ENCODE peak calls at places on chromosomes 1 and 21, in ten cellular contexts. Q, Y, B, T, W, G, M, H, A and X are unnamed samples.
A peak's percentile ranks its signal among the peaks of the same experiment; 100 is the strongest.

GRCh38 chr1:30412241-30413110 is 310.9 kb downstream of the MATN1 start:
- DNase-seq in A (no peak), H (no peak), T (no peak), B (no peak), G (peak; percentile 22), Y (no peak), W (peak; percentile 14), M (peak; percentile 20), Q (peak; percentile 66), X (no peak)

GRCh38 chr1:59500970-59501742 is 204.3 kb downstream of the FGGY start:
- DNase-seq in T (no peak), W (no peak), Q (no peak), B (peak; percentile 16), A (no peak), Y (no peak), H (no peak), G (no peak), M (no peak), X (no peak)

GRCh38 chr1:172956871-172957270 is 93.9 kb downstream of the TNFSF18 start:
- DNase-seq in W (no peak), Q (no peak), A (no peak), T (no peak), Y (no peak), M (no peak), H (no peak), G (no peak), B (no peak), X (no peak)

GRCh38 chr21:32916088-32916487 is 109.6 kb upstream of the OLIG2 start:
- DNase-seq in M (no peak), T (no peak), B (no peak), A (no peak), W (no peak), H (no peak), Y (no peak), G (no peak), Q (no peak), X (no peak)

GRCh38 chr21:37552496-37553399 is 186.2 kb downstream of the DYRK1A start:
- DNase-seq in H (no peak), G (no peak), M (no peak), W (no peak), Y (no peak), T (no peak), Q (peak; percentile 61), B (no peak), A (no peak), X (no peak)

GRCh38 chr1:31412732-31413404 is at the start of gene SERINC2:
- DNase-seq in G (no peak), M (peak; percentile 66), H (no peak), Y (no peak), W (no peak), A (no peak), Q (no peak), B (no peak), T (no peak), X (peak; percentile 67)

GRCh38 chr1:13617108-13617507 is 33.5 kb downstream of the PDPN start:
- DNase-seq in B (peak; percentile 50), Q (no peak), A (no peak), G (no peak), T (peak; percentile 67), M (no peak), W (no peak), H (no peak), Y (peak; percentile 37), X (no peak)

GRCh38 chr1:66317156-66317543 is 216.8 kb upstream of the SGIP1 start:
- DNase-seq in Q (no peak), B (no peak), G (no peak), Y (no peak), A (no peak), W (no peak), T (no peak), H (no peak), M (no peak), X (no peak)

GRCh38 chr1:231856426-231856825 is 229.8 kb downstream of the DISC1 start:
- DNase-seq in H (no peak), B (no peak), Q (no peak), M (no peak), W (no peak), G (no peak), T (no peak), Y (no peak), A (no peak), X (no peak)

GRCh38 chr1:226825037-226825745 is 45.2 kb upstream of the PSEN2 start:
- DNase-seq in Q (peak; percentile 75), W (no peak), H (no peak), T (no peak), G (no peak), Y (no peak), M (no peak), B (no peak), A (no peak), X (no peak)

GRCh38 chr1:53370369-53370961 is 42.6 kb upstream of the LRP8 start:
- DNase-seq in W (no peak), M (peak; percentile 22), A (no peak), B (no peak), Q (peak; percentile 59), G (no peak), H (no peak), T (no peak), Y (no peak), X (no peak)

GRCh38 chr1:186530104-186530503 is 69.2 kb upstream of the PDC start:
- DNase-seq in T (peak; percentile 33), B (peak; percentile 21), Q (no peak), Y (peak; percentile 43), W (peak; percentile 51), H (no peak), A (no peak), G (peak; percentile 37), M (no peak), X (no peak)

GRCh38 chr1:39711359-39712340 is 20.4 kb upstream of the HPCAL4 start:
- DNase-seq in M (no peak), T (no peak), H (no peak), G (peak; percentile 41), W (peak; percentile 56), Y (peak; percentile 22), B (peak; percentile 88), A (no peak), Q (peak; percentile 49), X (peak; percentile 47)

GRCh38 chr1:35243681-35244080 is 24.8 kb upstream of the ZMYM4 start:
- DNase-seq in T (no peak), B (no peak), Q (no peak), A (no peak), M (no peak), W (no peak), Y (no peak), G (no peak), H (no peak), X (no peak)

GRCh38 chr1:98323906-98324358 is 337.6 kb upstream of the SNX7 start:
- DNase-seq in T (peak; percentile 97), H (peak; percentile 93), W (peak; percentile 96), Q (no peak), A (peak; percentile 84), M (peak; percentile 49), G (peak; percentile 99), B (peak; percentile 99), Y (peak; percentile 98), X (peak; percentile 25)

GRCh38 chr1:98325646-98326441 is 335.7 kb upstream of the SNX7 start:
- DNase-seq in Q (peak; percentile 95), A (peak; percentile 93), M (peak; percentile 68), G (peak; percentile 86), Y (peak; percentile 90), T (peak; percentile 92), B (peak; percentile 92), W (peak; percentile 93), H (peak; percentile 68), X (no peak)

GRCh38 chr1:98322966-98323365 is 338.6 kb upstream of the SNX7 start:
- DNase-seq in B (peak; percentile 27), M (no peak), H (no peak), G (peak; percentile 65), Y (peak; percentile 55), T (no peak), A (no peak), Q (no peak), W (no peak), X (no peak)

GRCh38 chr1:98321191-98321590 is 340.3 kb upstream of the SNX7 start:
- DNase-seq in B (no peak), M (no peak), G (no peak), H (no peak), A (no peak), T (no peak), W (no peak), Y (no peak), Q (no peak), X (no peak)

DNA sequence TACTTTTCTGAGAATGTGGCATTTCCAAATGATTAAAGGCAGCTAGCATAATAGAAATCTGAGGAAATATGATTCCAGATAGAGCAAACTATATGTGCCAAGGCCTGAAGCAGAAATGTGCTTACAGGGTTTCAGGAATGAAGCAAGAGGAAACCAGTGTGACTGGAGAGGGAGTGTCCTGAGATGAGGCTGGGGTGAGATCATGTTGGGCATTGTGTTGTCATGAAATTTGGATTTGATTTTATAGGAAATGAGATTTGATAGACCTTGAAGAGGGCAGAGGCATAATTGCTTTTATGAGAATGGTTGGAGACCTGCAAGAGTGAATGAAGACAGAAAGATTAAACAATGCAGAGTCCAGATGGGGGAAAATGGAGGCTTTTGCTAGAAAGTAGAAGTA is 338.1 kb upstream of the SNX7 start:
- DNase-seq in G (peak; percentile 88), Y (peak; percentile 91), W (peak; percentile 74), M (no peak), B (peak; percentile 94), A (peak; percentile 76), H (peak; percentile 77), T (peak; percentile 87), Q (no peak), X (no peak)
- TF ChIP-seq CTCF in G (no peak), Y (no peak), W (no peak), M (no peak), B (no peak), A (no peak), H (no peak), T (no peak), Q (no peak), X (no peak)

GRCh38 chr1:197919523-197920301 is 2.5 kb downstream of the LHX9 start:
- DNase-seq in A (no peak), B (no peak), M (no peak), T (no peak), H (no peak), G (no peak), Q (no peak), W (no peak), Y (no peak), X (no peak)
- H3K4me3 ChIP-seq in A (no peak overlapping the region), B (no peak overlapping the region), M (peak overlapping the region; percentile 3), T (no peak overlapping the region), H (no peak overlapping the region), G (no peak overlapping the region), Q (no peak overlapping the region), W (no peak overlapping the region), Y (peak overlapping the region; percentile 73), X (no peak overlapping the region)

DNA sequence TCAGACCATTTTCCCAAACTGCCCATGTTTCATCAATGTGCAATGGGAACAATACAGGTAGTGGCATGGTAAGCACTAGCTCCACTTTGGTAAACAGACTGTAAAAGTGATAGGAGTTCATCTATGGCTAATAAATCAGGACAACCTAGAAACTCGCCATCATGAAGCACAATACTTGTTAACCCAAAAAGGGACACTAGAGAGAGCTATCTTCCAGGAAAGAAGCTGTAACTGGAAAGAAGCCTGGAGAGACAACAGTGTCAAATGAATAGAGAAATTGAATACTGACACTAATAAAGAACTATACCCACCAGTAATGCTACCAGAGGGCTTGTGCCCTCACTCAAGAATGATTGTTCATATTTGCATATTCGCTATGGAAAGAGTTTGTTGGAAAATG is 164.7 kb upstream of the RGS18 start:
- DNase-seq in H (no peak), Q (no peak), A (no peak), G (peak; percentile 1), Y (no peak), M (no peak), T (peak; percentile 55), B (peak; percentile 62), W (no peak), X (no peak)
- TF ChIP-seq CTCF in H (no peak), Q (no peak), A (peak; percentile 31), G (peak; percentile 24), Y (no peak), M (no peak), T (peak; percentile 47), B (peak; percentile 47), W (peak; percentile 31), X (peak; percentile 24)

GRCh38 chr1:37556712-37557196 is at the start of gene DNALI1:
- DNase-seq in H (no peak), Q (peak; percentile 94), W (peak; percentile 92), A (no peak), T (peak; percentile 92), M (peak; percentile 93), G (peak; percentile 74), Y (peak; percentile 77), B (peak; percentile 96), X (peak; percentile 34)
- H3K4me3 ChIP-seq in H (peak within 1 kb of the TSS; percentile 45), Q (no peak within 1 kb of the TSS), W (peak within 1 kb of the TSS; percentile 62), A (no peak within 1 kb of the TSS), T (peak within 1 kb of the TSS; percentile 22), M (peak within 1 kb of the TSS; percentile 42), G (peak within 1 kb of the TSS; percentile 59), Y (peak within 1 kb of the TSS; percentile 51), B (peak within 1 kb of the TSS; percentile 42), X (no peak within 1 kb of the TSS)